ENCODE peak calls at places on chromosome 19, in four cellular contexts. G is testis, K is mucosa of descending colon, D is ascending aorta. N is an unnamed sample. For H3K4me1, the result is how much of the 10 kb centered on the place peaks cover.

GRCh38 chr19:50702870-50703829 is 16.5 kb downstream of the SHANK1 start:
- DNase-seq in G (no peak), K (no peak), D (no peak), N (peak)

GRCh38 chr19:31555634-31556215 is 206.5 kb upstream of the TSHZ3 start:
- DNase-seq in G (no peak), K (no peak), D (no peak), N (no peak)

GRCh38 chr19:35555301-35556005 is 8.0 kb downstream of the ATP4A start:
- DNase-seq in G (no peak), K (no peak), D (no peak), N (peak)

GRCh38 chr19:28488006-28488405 is 724.9 kb downstream of the UQCRFS1 start:
- DNase-seq in G (no peak), K (no peak), D (no peak), N (no peak)

GRCh38 chr19:23070353-23070781 is 46.5 kb upstream of the ZNF730 start:
- DNase-seq in G (peak), K (no peak), D (peak), N (peak)

GRCh38 chr19:29576043-29576442 is 30.0 kb upstream of the POP4 start:
- DNase-seq in G (no peak), K (no peak), D (no peak), N (no peak)

GRCh38 chr19:41354343-41354974 is 737 bp upstream of the TGFB1 start:
- DNase-seq in G (no peak), K (peak), D (no peak), N (no peak)

GRCh38 chr19:30076101-30076551 is 134.1 kb downstream of the URI1 start:
- DNase-seq in G (no peak), K (peak), D (peak), N (no peak)

GRCh38 chr19:11064831-11065303 is 24.4 kb upstream of the LDLR start:
- DNase-seq in G (peak), K (no peak), D (no peak), N (no peak)

GRCh38 chr19:2554856-2555255 is 78.9 kb downstream of the GADD45B start:
- DNase-seq in G (no peak), K (peak), D (no peak), N (no peak)

GRCh38 chr19:1086618-1087017 is 8.6 kb downstream of the POLR2E start:
- DNase-seq in G (no peak), K (no peak), D (no peak), N (no peak)
- H3K4me1 ChIP-seq in G (under half), K (under half), D (under half), N (under half)

GRCh38 chr19:53509443-53509842 is 28.5 kb upstream of the ZNF331 start:
- DNase-seq in G (no peak), K (no peak), D (no peak), N (no peak)

GRCh38 chr19:53506728-53507127 is 31.2 kb upstream of the ZNF331 start:
- DNase-seq in G (no peak), K (no peak), D (no peak), N (no peak)

GRCh38 chr19:53503126-53503525 is 34.8 kb upstream of the ZNF331 start:
- DNase-seq in G (no peak), K (no peak), D (no peak), N (no peak)

GRCh38 chr19:53507523-53508442 is 30.2 kb upstream of the ZNF331 start:
- DNase-seq in G (no peak), K (no peak), D (no peak), N (no peak)

DNA sequence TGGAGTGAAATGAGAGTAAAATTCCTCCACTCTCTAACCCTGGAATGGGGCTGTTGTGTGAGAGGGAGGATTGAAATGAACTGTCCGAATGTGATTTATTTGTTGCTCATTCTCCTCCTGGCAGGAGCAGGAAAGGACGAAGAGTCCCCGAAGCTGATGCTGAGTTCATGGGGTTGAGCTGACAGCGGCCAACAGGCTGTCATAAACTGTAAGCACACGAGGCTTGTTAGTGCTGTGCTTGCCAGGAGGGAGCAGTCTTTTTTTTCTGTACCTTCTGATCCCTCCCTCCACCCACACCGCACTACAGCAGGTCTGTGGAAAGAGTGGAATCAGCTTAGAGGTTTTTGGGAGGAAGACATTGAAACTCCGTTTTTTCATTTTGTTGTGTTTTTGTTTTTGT is 33.0 kb upstream of the ZNF331 start:
- DNase-seq in G (peak), K (no peak), D (no peak), N (no peak)
- H3K4me1 ChIP-seq in G (under half), K (under half), D (under half), N (under half)

DNA sequence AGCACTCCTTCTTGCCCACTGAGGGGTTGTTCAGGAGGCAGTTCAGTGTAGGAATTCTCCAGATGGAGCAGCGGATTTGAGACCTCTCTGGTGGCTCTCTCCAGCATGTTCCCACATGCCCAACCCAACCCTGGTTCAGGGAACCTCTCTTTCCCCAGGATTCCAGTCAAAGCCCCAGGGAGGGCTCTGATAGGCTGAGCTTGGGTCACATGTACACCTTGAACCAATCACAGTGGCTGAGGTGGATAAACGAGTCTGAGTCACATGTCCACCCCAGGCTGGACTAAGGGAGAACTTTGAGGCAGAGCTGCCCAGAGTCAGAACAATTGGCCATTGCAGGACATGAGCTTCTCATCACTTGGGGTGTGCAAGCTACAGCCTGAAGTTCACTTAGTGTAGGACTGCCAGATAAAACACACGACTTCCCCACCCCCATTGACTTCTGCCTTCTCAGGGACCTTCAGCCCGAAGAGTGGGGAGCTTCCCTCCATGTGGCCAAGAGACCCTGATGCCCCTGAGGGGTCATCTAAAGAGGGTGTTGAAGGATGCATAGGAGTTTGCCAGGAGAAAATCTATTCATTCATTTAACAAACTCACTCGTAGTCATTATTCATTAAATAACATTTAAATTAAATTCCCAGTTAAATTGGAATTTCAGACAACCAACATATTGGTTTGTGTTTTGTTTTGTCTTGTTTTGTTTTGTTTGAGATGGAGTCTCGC is 4.0 kb upstream of the MAST3 start:
- DNase-seq in G (peak), K (no peak), D (no peak), N (peak)
- H3K4me1 ChIP-seq in G (under half), K (under half), D (under half), N (under half)

GRCh38 chr19:48397636-48398328 is 4.3 kb downstream of the GRIN2D start:
- DNase-seq in G (no peak), K (no peak), D (no peak), N (no peak)
- H3K4me1 ChIP-seq in G (under half), K (under half), D (under half), N (under half)

GRCh38 chr19:1094978-1095701 is at the start of gene POLR2E:
- DNase-seq in G (peak), K (peak), D (peak), N (peak)

GRCh38 chr19:1094655-1094977 is 559 bp downstream of the POLR2E start:
- DNase-seq in G (no peak), K (no peak), D (no peak), N (no peak)

GRCh38 chr19:1093811-1094553 is 1.2 kb downstream of the POLR2E start:
- DNase-seq in G (no peak), K (no peak), D (no peak), N (peak)

GRCh38 chr19:1091544-1092175 is 3.5 kb downstream of the POLR2E start:
- DNase-seq in G (no peak), K (peak), D (no peak), N (no peak)

DNA sequence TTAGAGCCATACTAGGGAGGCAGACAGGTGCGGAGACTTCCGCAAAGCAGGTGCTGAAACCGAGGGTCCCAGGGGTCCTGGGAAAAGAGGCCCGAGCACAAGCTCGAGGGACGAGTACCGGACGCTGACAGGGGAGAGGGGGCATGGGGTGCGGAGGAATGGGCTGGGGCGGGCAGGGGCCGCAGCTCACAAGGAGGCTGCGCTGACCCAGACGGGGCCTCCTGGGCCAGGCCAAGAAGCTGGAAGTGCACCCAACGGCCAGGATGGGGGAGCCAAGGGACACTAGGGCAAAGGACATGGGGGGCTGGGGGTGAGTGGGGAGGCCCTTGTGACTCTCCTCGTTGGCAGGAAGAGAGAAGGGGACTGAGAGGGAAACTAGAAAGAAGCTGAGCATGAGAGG is 1.8 kb downstream of the POLR2E start:
- DNase-seq in G (no peak), K (no peak), D (no peak), N (no peak)
- H3K4me1 ChIP-seq in G (under half), K (under half), D (under half), N (under half)

GRCh38 chr19:15467734-15468214 is 3.4 kb upstream of the RASAL3 start:
- DNase-seq in G (no peak), K (no peak), D (no peak), N (no peak)

GRCh38 chr19:15464394-15465385 is at the start of gene RASAL3:
- DNase-seq in G (no peak), K (peak), D (no peak), N (no peak)

GRCh38 chr19:15461694-15462093 is 2.6 kb downstream of the RASAL3 start:
- DNase-seq in G (no peak), K (no peak), D (no peak), N (no peak)

GRCh38 chr19:15466851-15467733 is 2.7 kb upstream of the RASAL3 start:
- DNase-seq in G (no peak), K (no peak), D (no peak), N (no peak)

DNA sequence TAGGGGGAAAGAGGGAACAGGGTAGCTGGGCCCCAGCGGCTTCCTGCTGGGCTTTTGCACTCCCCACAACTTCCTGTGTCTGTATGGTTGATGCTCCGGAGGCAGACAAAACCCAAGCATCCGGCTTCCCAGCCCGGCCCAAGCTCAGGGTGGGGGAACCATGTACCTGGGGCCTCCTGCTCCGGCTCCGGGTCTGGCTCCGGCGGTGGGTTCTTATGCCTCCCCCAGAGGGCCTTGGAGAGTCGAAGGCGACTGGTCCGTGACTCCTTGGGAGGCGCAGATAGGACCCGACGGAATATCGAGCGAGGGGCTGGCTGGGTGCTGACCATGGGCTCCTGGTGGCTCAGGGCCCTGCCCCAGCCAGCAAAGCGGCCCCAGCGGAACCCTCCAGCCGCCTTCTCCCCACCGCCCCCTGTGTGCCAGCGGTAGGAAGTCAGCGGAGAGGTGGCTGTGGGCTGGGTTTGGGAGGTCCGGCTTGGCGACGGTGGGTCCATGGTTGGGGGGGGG is 426 bp downstream of the RASAL3 start:
- DNase-seq in G (no peak), K (peak), D (no peak), N (no peak)
- H3K4me1 ChIP-seq in G (under half), K (under half), D (under half), N (under half)